ENCODE peak calls at places on chromosomes 5 and 9, in five cellular contexts. G, H, B, S and Z are unnamed samples.

GRCh38 chr5:11149136-11149535 is 388.1 kb upstream of the DAP start:
- DNase-seq in G (no peak), H (no peak), B (no peak), S (no peak), Z (no peak)

GRCh38 chr5:74251106-74252032 is 389.2 kb downstream of the ENC1 start:
- DNase-seq in G (no peak), H (peak; percentile 45), B (no peak), S (peak; percentile 19), Z (peak; percentile 29)

GRCh38 chr5:52710972-52711596 is 76.6 kb upstream of the ITGA1 start:
- DNase-seq in G (no peak), H (no peak), B (no peak), S (no peak), Z (no peak)

GRCh38 chr5:68033961-68034581 is 181.5 kb upstream of the PIK3R1 start:
- DNase-seq in G (no peak), H (no peak), B (no peak), S (no peak), Z (no peak)

GRCh38 chr5:95449460-95449859 is 58.3 kb downstream of the FAM81B start:
- DNase-seq in G (no peak), H (no peak), B (no peak), S (no peak), Z (peak; percentile 41)

GRCh38 chr5:175718401-175719108 is 60.7 kb downstream of the HRH2 start:
- DNase-seq in G (no peak), H (no peak), B (peak; percentile 36), S (no peak), Z (peak; percentile 76)

GRCh38 chr9:112059145-112059979 is 115.7 kb downstream of the SUSD1 start:
- DNase-seq in G (no peak), H (peak; percentile 14), B (no peak), S (no peak), Z (no peak)

GRCh38 chr9:38423939-38424843 is at the start of gene IGFBPL1:
- DNase-seq in G (no peak), H (no peak), B (no peak), S (peak; percentile 34), Z (peak; percentile 70)

GRCh38 chr9:127095416-127095815 is 27.0 kb downstream of the ANGPTL2 start:
- DNase-seq in G (no peak), H (no peak), B (no peak), S (no peak), Z (no peak)

GRCh38 chr5:142309747-142310318 is 15.0 kb downstream of the SPRY4 start:
- DNase-seq in G (no peak), H (no peak), B (no peak), S (no peak), Z (no peak)

GRCh38 chr5:173933901-173934300 is 45.8 kb downstream of the CPEB4 start:
- DNase-seq in G (no peak), H (no peak), B (no peak), S (no peak), Z (no peak)

GRCh38 chr5:173782671-173783101 is 105.5 kb upstream of the CPEB4 start:
- DNase-seq in G (no peak), H (no peak), B (no peak), S (no peak), Z (no peak)

GRCh38 chr5:134527961-134528424 is 2.5 kb downstream of the JADE2 start:
- DNase-seq in G (no peak), H (no peak), B (no peak), S (no peak), Z (no peak)

GRCh38 chr5:45336464-45336863 is 359.7 kb downstream of the HCN1 start:
- DNase-seq in G (no peak), H (no peak), B (no peak), S (no peak), Z (no peak)

GRCh38 chr5:51860532-51861018 is 477.3 kb downstream of the ISL1 start:
- DNase-seq in G (no peak), H (no peak), B (no peak), S (peak; percentile 7), Z (no peak)

GRCh38 chr9:78812665-78813064 is 515.7 kb downstream of the PSAT1 start:
- DNase-seq in G (no peak), H (no peak), B (no peak), S (no peak), Z (no peak)

GRCh38 chr5:83306572-83307241 is 164.8 kb upstream of the VCAN start:
- DNase-seq in G (no peak), H (no peak), B (no peak), S (no peak), Z (no peak)

GRCh38 chr5:164119806-164120440 is 614.5 kb downstream of the MAT2B start:
- DNase-seq in G (no peak), H (no peak), B (no peak), S (no peak), Z (peak; percentile 58)

GRCh38 chr9:115653231-115653630 is 500.4 kb upstream of the PAPPA start:
- DNase-seq in G (no peak), H (no peak), B (no peak), S (no peak), Z (no peak)

GRCh38 chr5:148381906-148382305 is 1.9 kb upstream of the FBXO38 start:
- DNase-seq in G (no peak), H (no peak), B (no peak), S (no peak), Z (no peak)

GRCh38 chr5:97046270-97046982 is 96.0 kb downstream of the LIX1 start:
- DNase-seq in G (no peak), H (no peak), B (no peak), S (no peak), Z (peak; percentile 27)

GRCh38 chr5:83433891-83434290 is 37.7 kb upstream of the VCAN start:
- DNase-seq in G (no peak), H (no peak), B (no peak), S (no peak), Z (no peak)

GRCh38 chr5:14370386-14370785 is 211.2 kb upstream of the OTULINL start:
- DNase-seq in G (no peak), H (no peak), B (no peak), S (no peak), Z (no peak)

GRCh38 chr5:93274291-93274690 is 306.7 kb downstream of the NR2F1-AS1 start:
- DNase-seq in G (no peak), H (no peak), B (no peak), S (no peak), Z (peak; percentile 17)

GRCh38 chr9:112037281-112038016 is 137.6 kb downstream of the SUSD1 start:
- DNase-seq in G (no peak), H (no peak), B (peak; percentile 36), S (no peak), Z (no peak)

GRCh38 chr9:73132034-73132776 is 19.5 kb upstream of the ANXA1 start:
- DNase-seq in G (no peak), H (peak; percentile 26), B (peak; percentile 55), S (no peak), Z (peak; percentile 50)

GRCh38 chr9:31683126-31683525 is 701.3 kb upstream of the ACO1 start:
- DNase-seq in G (no peak), H (no peak), B (no peak), S (no peak), Z (no peak)

GRCh38 chr5:162886717-162887116 is 550.7 kb upstream of the CCNG1 start:
- DNase-seq in G (no peak), H (no peak), B (no peak), S (no peak), Z (no peak)

GRCh38 chr5:140327589-140327988 is 18.8 kb downstream of the HBEGF start:
- DNase-seq in G (no peak), H (no peak), B (no peak), S (no peak), Z (peak; percentile 61)

GRCh38 chr5:1752881-1753280 is 46.8 kb downstream of the MRPL36 start:
- DNase-seq in G (no peak), H (no peak), B (no peak), S (no peak), Z (no peak)

GRCh38 chr9:15999422-16000339 is 446.8 kb downstream of the CCDC171 start:
- DNase-seq in G (no peak), H (no peak), B (no peak), S (no peak), Z (no peak)

GRCh38 chr9:114002986-114003740 is 74.9 kb downstream of the AMBP start:
- DNase-seq in G (no peak), H (no peak), B (no peak), S (no peak), Z (no peak)

GRCh38 chr5:12272389-12272788 is 368.1 kb upstream of the CTNND2 start:
- DNase-seq in G (no peak), H (no peak), B (no peak), S (no peak), Z (peak; percentile 85)

GRCh38 chr9:97852001-97852398 is 1.0 kb upstream of the FOXE1 start:
- DNase-seq in G (no peak), H (no peak), B (no peak), S (no peak), Z (peak; percentile 79)

GRCh38 chr5:77176429-77176828 is 34.1 kb upstream of the PDE8B start:
- DNase-seq in G (no peak), H (no peak), B (no peak), S (no peak), Z (no peak)

GRCh38 chr5:58717303-58718012 is 134.6 kb downstream of the RAB3C start:
- DNase-seq in G (no peak), H (no peak), B (no peak), S (no peak), Z (peak; percentile 51)